ENCODE peak calls at places on chromosomes 13 and 19, in five cellular contexts. Y, R, Z, I and C are unnamed samples.

GRCh38 chr19:35247526-35248309 is 1.1 kb upstream of the LSR start:
- DNase-seq in R (no peak), I (no peak), Y (no peak), Z (peak), C (peak)

GRCh38 chr13:48161530-48162179 is 66.8 kb upstream of the MED4 start:
- DNase-seq in Z (peak), I (peak), Y (peak), R (no peak), C (peak)

GRCh38 chr19:23787106-23787505 is 28.4 kb upstream of the ZNF681 start:
- DNase-seq in Z (peak), I (no peak), R (no peak), Y (no peak), C (no peak)

GRCh38 chr13:94427313-94427712 is 52.2 kb downstream of the DCT start:
- DNase-seq in Z (no peak), Y (no peak), I (no peak), R (no peak), C (no peak)

GRCh38 chr19:33405491-33406461 is 32.3 kb downstream of the CEBPG start:
- DNase-seq in I (no peak), Y (no peak), R (no peak), Z (no peak), C (peak)

GRCh38 chr19:37988758-37989635 is 82.0 kb downstream of the SIPA1L3 start:
- DNase-seq in Z (no peak), R (no peak), I (no peak), Y (no peak), C (no peak)

GRCh38 chr19:480016-480855 is 16.1 kb upstream of the MADCAM1 start:
- DNase-seq in I (peak), R (peak), Z (peak), Y (peak), C (peak)

GRCh38 chr19:21680026-21680425 is 87.4 kb downstream of the ZNF100 start:
- DNase-seq in I (no peak), Y (no peak), Z (no peak), R (no peak), C (no peak)

GRCh38 chr13:71218960-71219359 is 648.0 kb downstream of the DACH1 start:
- DNase-seq in R (no peak), Y (no peak), I (no peak), Z (no peak), C (no peak)

GRCh38 chr13:40664100-40665060 is 2.1 kb downstream of the FOXO1 start:
- DNase-seq in Y (peak), Z (peak), R (peak), I (peak), C (peak)

GRCh38 chr13:46622013-46622917 is 69.3 kb downstream of the LRCH1 start:
- DNase-seq in R (no peak), Y (no peak), Z (no peak), I (no peak), C (no peak)

GRCh38 chr19:49056101-49056901 is 1.2 kb downstream of the CGB7 start:
- DNase-seq in R (peak), Z (peak), Y (peak), I (no peak), C (peak)

GRCh38 chr13:95536629-95537241 is 15.8 kb upstream of the CLDN10 start:
- DNase-seq in R (peak), Y (no peak), I (no peak), Z (no peak), C (no peak)

DNA sequence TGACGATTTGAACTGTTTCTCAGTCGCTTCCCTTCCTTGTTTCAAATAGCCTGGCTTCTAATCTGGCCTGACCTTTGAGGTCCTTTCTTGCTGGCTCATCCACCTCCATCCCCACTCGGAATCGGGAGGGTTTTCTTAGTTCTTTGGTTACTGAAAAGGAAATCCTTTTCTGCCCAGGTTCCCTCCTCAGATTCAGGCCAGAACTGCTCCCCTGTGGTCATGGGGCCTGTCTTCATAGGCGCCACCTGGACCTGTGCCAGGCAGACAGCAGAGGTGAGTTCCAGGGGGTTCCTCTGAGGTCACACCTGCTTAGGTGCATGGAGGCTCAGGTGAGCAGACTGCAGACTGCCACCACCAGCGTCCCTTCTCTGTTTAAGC is 62.4 kb downstream of the AKAP11 start:
- DNase-seq in I (no peak), Y (no peak), R (no peak), Z (no peak), C (no peak)
- H3K27ac ChIP-seq in I (no peak), Y (no peak), R (no peak), Z (no peak), C (no peak)

GRCh38 chr19:12641456-12641855 is 25.1 kb downstream of the MAN2B1 start:
- DNase-seq in I (no peak), R (no peak), Y (no peak), Z (no peak), C (no peak)
- H3K4me3 ChIP-seq in I (no peak), R (no peak), Y (no peak), Z (no peak), C (no peak)

DNA sequence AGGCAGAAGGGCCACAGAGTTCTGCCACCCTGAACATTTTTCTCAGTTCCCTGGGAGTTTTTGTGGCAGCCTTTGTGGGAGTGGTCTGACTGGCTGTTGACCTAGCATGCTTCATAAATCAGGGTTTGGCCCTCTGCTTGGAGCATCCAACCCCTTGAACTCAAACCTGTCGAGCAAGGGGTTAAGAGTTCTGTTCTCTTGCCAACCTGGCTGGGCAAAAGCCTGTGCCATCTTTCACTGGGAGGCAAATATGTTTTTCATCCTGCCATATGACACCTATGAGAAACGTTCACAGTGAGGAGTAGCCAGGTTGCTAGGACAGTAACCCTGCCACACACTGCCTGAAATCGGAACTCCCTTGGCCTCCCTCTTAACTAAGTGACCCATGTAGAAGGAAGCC is 7.7 kb upstream of the TEX26 start:
- DNase-seq in I (no peak), Z (no peak), Y (no peak), R (no peak), C (no peak)
- H3K27ac ChIP-seq in I (no peak), Z (no peak), Y (no peak), R (no peak), C (no peak)

DNA sequence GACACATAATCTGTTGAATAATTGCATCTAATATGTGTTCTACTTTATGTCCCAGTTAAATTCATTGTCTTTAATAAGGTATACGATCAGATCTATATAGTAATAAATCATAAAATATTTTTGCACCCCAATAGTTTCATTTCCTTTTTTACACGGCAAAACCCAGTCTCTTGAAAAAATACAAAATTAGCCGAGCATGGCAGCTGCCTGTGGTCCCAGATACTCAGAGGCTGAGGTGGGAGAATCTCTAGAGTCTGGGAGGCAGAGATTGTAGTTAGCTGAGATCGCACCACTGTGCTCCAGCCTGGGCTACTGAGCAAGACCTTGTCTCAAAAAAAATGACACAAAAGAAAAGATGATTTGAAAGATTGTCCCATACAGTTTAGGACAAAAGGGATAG is 52.3 kb upstream of the PARP4 start:
- DNase-seq in Y (no peak), I (no peak), Z (no peak), R (no peak), C (no peak)
- H3K4me3 ChIP-seq in Y (no peak), I (no peak), Z (no peak), R (no peak), C (no peak)

DNA sequence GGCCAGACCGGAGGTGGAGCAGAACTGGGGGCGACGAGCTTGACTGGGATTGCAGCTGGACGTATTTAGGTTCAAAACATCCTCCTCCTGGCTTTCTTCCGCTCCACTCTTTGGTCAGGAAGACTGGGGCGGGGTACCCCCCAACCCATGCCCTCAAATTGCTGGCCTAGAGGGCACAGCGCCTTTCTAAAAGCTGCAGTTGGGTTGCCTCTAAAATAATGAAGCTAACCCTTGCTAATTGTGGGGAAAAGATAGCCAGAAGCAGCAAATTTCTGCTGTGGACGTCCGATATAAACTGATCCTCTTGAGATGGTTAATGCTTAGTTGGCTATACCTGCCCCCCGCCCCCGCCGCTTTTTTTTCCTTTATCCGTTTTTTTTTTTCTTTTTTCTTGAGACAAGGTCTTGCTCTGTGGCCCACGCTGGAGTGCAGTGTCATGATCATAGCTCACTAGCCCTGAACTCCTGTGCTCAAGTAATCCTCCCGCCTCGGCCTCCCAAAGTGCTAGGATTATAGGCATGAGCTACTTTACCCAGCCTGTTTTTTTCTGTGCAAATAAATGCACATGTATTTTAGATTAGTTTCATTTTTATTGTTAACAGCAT is 759 bp upstream of the CHERP start:
- DNase-seq in Z (no peak), Y (no peak), I (no peak), R (peak), C (no peak)
- H3K27ac ChIP-seq in Z (peak), Y (peak), I (peak), R (peak), C (peak)

GRCh38 chr13:39602277-39602613 is 748 bp downstream of the LHFPL6 start:
- DNase-seq in R (no peak), Y (no peak), Z (no peak), I (no peak), C (no peak)

GRCh38 chr13:39601636-39602035 is 1.4 kb downstream of the LHFPL6 start:
- DNase-seq in Y (no peak), Z (no peak), I (no peak), R (no peak), C (no peak)

GRCh38 chr13:39599842-39600241 is 3.2 kb downstream of the LHFPL6 start:
- DNase-seq in Z (no peak), I (no peak), Y (no peak), R (peak), C (no peak)

GRCh38 chr13:39602614-39603366 is at the start of gene LHFPL6:
- DNase-seq in Z (peak), Y (peak), R (peak), I (peak), C (peak)

DNA sequence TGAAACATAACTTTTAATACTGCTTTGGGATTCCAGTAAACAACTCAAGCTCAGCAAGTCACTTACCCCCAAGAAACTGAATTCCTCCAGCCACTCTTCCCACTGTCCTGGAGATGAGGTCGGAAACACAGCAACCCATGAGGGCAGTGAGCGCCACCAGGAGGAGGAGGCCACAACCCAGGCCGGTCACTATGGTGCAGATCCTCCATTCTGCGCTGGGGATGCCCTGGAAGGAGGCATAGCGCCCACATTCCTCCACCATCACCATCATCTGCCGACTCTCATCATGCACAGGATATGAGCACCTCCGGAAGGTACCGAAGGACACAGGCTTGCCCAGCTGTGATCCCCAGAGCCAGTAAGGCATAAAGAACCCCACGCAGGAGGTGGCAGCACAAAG is 2.2 kb downstream of the LHFPL6 start:
- DNase-seq in I (peak), Y (peak), Z (no peak), R (peak), C (no peak)
- H3K4me3 ChIP-seq in I (peak), Y (peak), Z (no peak), R (peak), C (peak)